ENCODE peak calls at places on chromosomes 3 and 15, in four cellular contexts. W, T, L and K are unnamed samples.

GRCh38 chr3:128317698-128318231 is 148.9 kb downstream of the DNAJB8 start:
- ATAC-seq in W (peak), T (peak), L (no peak), K (peak)

GRCh38 chr3:139830817-139831216 is 104.2 kb upstream of the CLSTN2 start:
- ATAC-seq in W (peak), T (peak), L (no peak), K (no peak)

GRCh38 chr3:49006591-49007067 is 562 bp upstream of the WDR6 start:
- ATAC-seq in W (peak), T (peak), L (no peak), K (peak)

GRCh38 chr3:38151667-38152265 is 13.3 kb downstream of the MYD88 start:
- ATAC-seq in W (peak), T (no peak), L (peak), K (no peak)

GRCh38 chr3:187361835-187362234 is 6.3 kb upstream of the RTP4 start:
- ATAC-seq in W (peak), T (peak), L (peak), K (no peak)

GRCh38 chr15:78950906-78951840 is 6.3 kb upstream of the CTSH start:
- ATAC-seq in W (peak), T (peak), L (peak), K (peak)

GRCh38 chr3:30186741-30187219 is 419.6 kb upstream of the TGFBR2 start:
- ATAC-seq in W (peak), T (peak), L (no peak), K (peak)

GRCh38 chr3:32817561-32818430 is at the start of gene TRIM71:
- ATAC-seq in W (no peak), T (no peak), L (peak), K (no peak)

GRCh38 chr15:69782809-69783208 is 314.9 kb downstream of the TLE3 start:
- ATAC-seq in W (no peak), T (no peak), L (no peak), K (no peak)

GRCh38 chr3:162134571-162134970 is 638.0 kb downstream of the OTOL1 start:
- ATAC-seq in W (peak), T (peak), L (peak), K (no peak)

GRCh38 chr3:59575113-59576001 is 525.5 kb upstream of the CFAP20DC start:
- ATAC-seq in W (peak), T (peak), L (peak), K (peak)

GRCh38 chr3:114450008-114450596 is 156.3 kb downstream of the TIGIT start:
- ATAC-seq in W (no peak), T (no peak), L (no peak), K (no peak)

GRCh38 chr3:8755564-8756237 is 13.7 kb downstream of the OXTR start:
- ATAC-seq in W (no peak), T (no peak), L (no peak), K (peak)

GRCh38 chr15:22259881-22260421 is 179.6 kb downstream of the OR4M2 start:
- ATAC-seq in W (no peak), T (no peak), L (no peak), K (no peak)

GRCh38 chr3:129695203-129695602 is 88.7 kb upstream of the PLXND1 start:
- ATAC-seq in W (no peak), T (no peak), L (no peak), K (no peak)

GRCh38 chr3:58628823-58629562 is 37.6 kb downstream of the FAM3D start:
- ATAC-seq in W (peak), T (peak), L (no peak), K (peak)

GRCh38 chr15:57547243-57547755 is 44.4 kb upstream of the MYZAP start:
- ATAC-seq in W (peak), T (no peak), L (no peak), K (no peak)

GRCh38 chr3:9809239-9809614 is 835 bp upstream of the TTLL3 start:
- ATAC-seq in W (peak), T (no peak), L (peak), K (peak)

GRCh38 chr3:34002569-34003100 is 204.2 kb downstream of the PDCD6IP start:
- ATAC-seq in W (no peak), T (no peak), L (no peak), K (no peak)

GRCh38 chr3:43882976-43883680 is 192.4 kb downstream of the ABHD5 start:
- ATAC-seq in W (peak), T (peak), L (no peak), K (no peak)

GRCh38 chr3:143171141-143171651 is 51.6 kb downstream of the CHST2 start:
- ATAC-seq in W (peak), T (peak), L (peak), K (peak)